ENCODE peak calls at places on chromosome 15, in seven cellular contexts. One of them, this sample, is unnamed.

GRCh38 chr15:92906563-92907081 is 6.5 kb downstream of the CHD2 start:
- DNase-seq in heart left ventricle: no peak
- DNase-seq in gastrocnemius medialis: no peak
- DNase-seq in A549: peak
- DNase-seq in cardiac muscle cell: no peak
- DNase-seq in ovary: no peak
- DNase-seq in HFFc6: peak
- DNase-seq in this sample: peak

GRCh38 chr15:52796742-52797515 is 6.8 kb upstream of the ONECUT1 start:
- DNase-seq in A549: no peak
- DNase-seq in ovary: no peak
- DNase-seq in heart left ventricle: no peak
- DNase-seq in HFFc6: no peak
- DNase-seq in cardiac muscle cell: no peak
- DNase-seq in gastrocnemius medialis: no peak
- DNase-seq in this sample: no peak

GRCh38 chr15:57198654-57199241 is 177.6 kb upstream of the CGNL1 start:
- DNase-seq in heart left ventricle: no peak
- DNase-seq in cardiac muscle cell: peak
- DNase-seq in HFFc6: no peak
- DNase-seq in gastrocnemius medialis: no peak
- DNase-seq in A549: no peak
- DNase-seq in ovary: no peak
- DNase-seq in this sample: no peak

GRCh38 chr15:57220220-57220619 is 156.1 kb upstream of the CGNL1 start:
- DNase-seq in cardiac muscle cell: no peak
- DNase-seq in A549: no peak
- DNase-seq in ovary: no peak
- DNase-seq in heart left ventricle: no peak
- DNase-seq in gastrocnemius medialis: no peak
- DNase-seq in HFFc6: peak
- DNase-seq in this sample: no peak

GRCh38 chr15:85743392-85744045 is 51.2 kb downstream of the KLHL25 start:
- DNase-seq in gastrocnemius medialis: no peak
- DNase-seq in ovary: no peak
- DNase-seq in A549: no peak
- DNase-seq in heart left ventricle: no peak
- DNase-seq in HFFc6: no peak
- DNase-seq in cardiac muscle cell: no peak
- DNase-seq in this sample: no peak

GRCh38 chr15:48897144-48897814 is 19.3 kb downstream of the EID1 start:
- DNase-seq in ovary: no peak
- DNase-seq in cardiac muscle cell: no peak
- DNase-seq in gastrocnemius medialis: no peak
- DNase-seq in HFFc6: peak
- DNase-seq in heart left ventricle: no peak
- DNase-seq in A549: no peak
- DNase-seq in this sample: no peak

GRCh38 chr15:79981861-79982455 is 11.0 kb upstream of the BCL2A1 start:
- DNase-seq in HFFc6: no peak
- DNase-seq in heart left ventricle: no peak
- DNase-seq in ovary: no peak
- DNase-seq in A549: no peak
- DNase-seq in gastrocnemius medialis: no peak
- DNase-seq in cardiac muscle cell: no peak
- DNase-seq in this sample: no peak

GRCh38 chr15:77557178-77557960 is 75.3 kb downstream of the LINGO1 start:
- DNase-seq in HFFc6: no peak
- DNase-seq in cardiac muscle cell: peak
- DNase-seq in heart left ventricle: peak
- DNase-seq in gastrocnemius medialis: no peak
- DNase-seq in ovary: no peak
- DNase-seq in A549: no peak
- DNase-seq in this sample: no peak

GRCh38 chr15:53310709-53311108 is 448.8 kb downstream of the WDR72 start:
- DNase-seq in heart left ventricle: no peak
- DNase-seq in ovary: no peak
- DNase-seq in gastrocnemius medialis: no peak
- DNase-seq in A549: no peak
- DNase-seq in cardiac muscle cell: peak
- DNase-seq in HFFc6: no peak
- DNase-seq in this sample: no peak

GRCh38 chr15:84992157-84992940 is 10.7 kb downstream of the PDE8A start:
- DNase-seq in cardiac muscle cell: no peak
- DNase-seq in gastrocnemius medialis: no peak
- DNase-seq in HFFc6: peak
- DNase-seq in ovary: no peak
- DNase-seq in A549: peak
- DNase-seq in heart left ventricle: no peak
- DNase-seq in this sample: peak

GRCh38 chr15:72237286-72238224 is 6.6 kb upstream of the PKM start:
- DNase-seq in A549: peak
- DNase-seq in heart left ventricle: peak
- DNase-seq in cardiac muscle cell: no peak
- DNase-seq in gastrocnemius medialis: peak
- DNase-seq in ovary: no peak
- DNase-seq in HFFc6: peak
- DNase-seq in this sample: peak

GRCh38 chr15:55661431-55661830 is 73.3 kb upstream of the PYGO1 start:
- DNase-seq in heart left ventricle: no peak
- DNase-seq in HFFc6: no peak
- DNase-seq in gastrocnemius medialis: no peak
- DNase-seq in ovary: no peak
- DNase-seq in cardiac muscle cell: peak
- DNase-seq in A549: no peak
- DNase-seq in this sample: no peak

GRCh38 chr15:101044625-101045235 is 125.6 kb downstream of the LRRK1 start:
- DNase-seq in ovary: no peak
- DNase-seq in HFFc6: no peak
- DNase-seq in A549: no peak
- DNase-seq in heart left ventricle: peak
- DNase-seq in cardiac muscle cell: no peak
- DNase-seq in gastrocnemius medialis: no peak
- DNase-seq in this sample: no peak

GRCh38 chr15:73800662-73801345 is 47.7 kb upstream of the INSYN1 start:
- DNase-seq in ovary: peak
- DNase-seq in A549: peak
- DNase-seq in heart left ventricle: peak
- DNase-seq in HFFc6: peak
- DNase-seq in cardiac muscle cell: no peak
- DNase-seq in gastrocnemius medialis: peak
- DNase-seq in this sample: no peak

GRCh38 chr15:57551717-57552677 is 39.7 kb upstream of the MYZAP start:
- DNase-seq in A549: peak
- DNase-seq in gastrocnemius medialis: no peak
- DNase-seq in ovary: no peak
- DNase-seq in HFFc6: peak
- DNase-seq in cardiac muscle cell: peak
- DNase-seq in heart left ventricle: no peak
- DNase-seq in this sample: peak

GRCh38 chr15:52657338-52657737 is 21.9 kb downstream of the ATOSA start:
- DNase-seq in ovary: no peak
- DNase-seq in cardiac muscle cell: no peak
- DNase-seq in HFFc6: peak
- DNase-seq in A549: no peak
- DNase-seq in gastrocnemius medialis: no peak
- DNase-seq in heart left ventricle: no peak
- DNase-seq in this sample: no peak

GRCh38 chr15:52523192-52523591 is 5.5 kb downstream of the MYO5A start:
- DNase-seq in heart left ventricle: no peak
- DNase-seq in gastrocnemius medialis: no peak
- DNase-seq in A549: no peak
- DNase-seq in ovary: no peak
- DNase-seq in cardiac muscle cell: no peak
- DNase-seq in HFFc6: peak
- DNase-seq in this sample: no peak

GRCh38 chr15:88702983-88703382 is 64.2 kb downstream of the ISG20 start:
- DNase-seq in ovary: peak
- DNase-seq in A549: no peak
- DNase-seq in cardiac muscle cell: no peak
- DNase-seq in gastrocnemius medialis: no peak
- DNase-seq in HFFc6: no peak
- DNase-seq in heart left ventricle: no peak
- DNase-seq in this sample: no peak

GRCh38 chr15:90561344-90562244 is 31.9 kb downstream of the CRTC3 start:
- DNase-seq in gastrocnemius medialis: no peak
- DNase-seq in A549: no peak
- DNase-seq in heart left ventricle: no peak
- DNase-seq in HFFc6: no peak
- DNase-seq in ovary: no peak
- DNase-seq in cardiac muscle cell: no peak
- DNase-seq in this sample: no peak

GRCh38 chr15:57403532-57403931 is 27.2 kb downstream of the CGNL1 start:
- DNase-seq in heart left ventricle: no peak
- DNase-seq in ovary: no peak
- DNase-seq in HFFc6: no peak
- DNase-seq in cardiac muscle cell: no peak
- DNase-seq in gastrocnemius medialis: no peak
- DNase-seq in A549: no peak
- DNase-seq in this sample: no peak

GRCh38 chr15:52464478-52464877 is 64.2 kb downstream of the MYO5A start:
- DNase-seq in ovary: no peak
- DNase-seq in cardiac muscle cell: no peak
- DNase-seq in HFFc6: no peak
- DNase-seq in heart left ventricle: no peak
- DNase-seq in A549: no peak
- DNase-seq in gastrocnemius medialis: no peak
- DNase-seq in this sample: no peak

GRCh38 chr15:96474274-96474673 is 143.8 kb downstream of the NR2F2 start:
- DNase-seq in gastrocnemius medialis: no peak
- DNase-seq in HFFc6: no peak
- DNase-seq in A549: no peak
- DNase-seq in ovary: no peak
- DNase-seq in cardiac muscle cell: no peak
- DNase-seq in heart left ventricle: no peak
- DNase-seq in this sample: no peak

GRCh38 chr15:73873889-73874511 is 636 bp downstream of the TBC1D21 start:
- DNase-seq in A549: peak
- DNase-seq in heart left ventricle: no peak
- DNase-seq in gastrocnemius medialis: no peak
- DNase-seq in HFFc6: peak
- DNase-seq in ovary: no peak
- DNase-seq in cardiac muscle cell: peak
- DNase-seq in this sample: peak

GRCh38 chr15:99076555-99077308 is 28.1 kb upstream of the SYNM start:
- DNase-seq in heart left ventricle: peak
- DNase-seq in HFFc6: peak
- DNase-seq in A549: peak
- DNase-seq in gastrocnemius medialis: peak
- DNase-seq in ovary: peak
- DNase-seq in cardiac muscle cell: peak
- DNase-seq in this sample: peak

GRCh38 chr15:96354731-96355560 is 24.4 kb downstream of the NR2F2 start:
- DNase-seq in heart left ventricle: no peak
- DNase-seq in ovary: no peak
- DNase-seq in HFFc6: peak
- DNase-seq in cardiac muscle cell: no peak
- DNase-seq in A549: peak
- DNase-seq in gastrocnemius medialis: no peak
- DNase-seq in this sample: no peak

GRCh38 chr15:34616613-34617012 is 33.2 kb upstream of the GOLGA8B start:
- DNase-seq in HFFc6: peak
- DNase-seq in cardiac muscle cell: peak
- DNase-seq in A549: peak
- DNase-seq in ovary: no peak
- DNase-seq in heart left ventricle: peak
- DNase-seq in gastrocnemius medialis: no peak
- DNase-seq in this sample: peak
- TF ChIP-seq CTCF in HFFc6: peak
- TF ChIP-seq CTCF in cardiac muscle cell: no peak
- TF ChIP-seq CTCF in A549: peak
- TF ChIP-seq CTCF in ovary: no peak
- TF ChIP-seq CTCF in heart left ventricle: peak
- TF ChIP-seq CTCF in gastrocnemius medialis: no peak
- TF ChIP-seq CTCF in this sample: no peak

GRCh38 chr15:50116477-50116876 is 2.6 kb downstream of the ATP8B4 start:
- DNase-seq in gastrocnemius medialis: no peak
- DNase-seq in HFFc6: peak
- DNase-seq in cardiac muscle cell: peak
- DNase-seq in ovary: no peak
- DNase-seq in A549: peak
- DNase-seq in heart left ventricle: no peak
- DNase-seq in this sample: peak
- TF ChIP-seq CTCF in gastrocnemius medialis: no peak
- TF ChIP-seq CTCF in HFFc6: peak
- TF ChIP-seq CTCF in cardiac muscle cell: peak
- TF ChIP-seq CTCF in ovary: no peak
- TF ChIP-seq CTCF in A549: peak
- TF ChIP-seq CTCF in heart left ventricle: peak
- TF ChIP-seq CTCF in this sample: no peak

GRCh38 chr15:67080900-67081431 is 15.6 kb downstream of the SMAD3 start:
- DNase-seq in gastrocnemius medialis: peak
- DNase-seq in A549: peak
- DNase-seq in cardiac muscle cell: no peak
- DNase-seq in HFFc6: peak
- DNase-seq in ovary: no peak
- DNase-seq in heart left ventricle: peak
- DNase-seq in this sample: no peak
- TF ChIP-seq CTCF in gastrocnemius medialis: no peak
- TF ChIP-seq CTCF in A549: peak
- TF ChIP-seq CTCF in cardiac muscle cell: peak
- TF ChIP-seq CTCF in HFFc6: peak
- TF ChIP-seq CTCF in ovary: no peak
- TF ChIP-seq CTCF in heart left ventricle: peak
- TF ChIP-seq CTCF in this sample: no peak

GRCh38 chr15:81152799-81153198 is 18.7 kb downstream of the CFAP161 start:
- DNase-seq in cardiac muscle cell: no peak
- DNase-seq in HFFc6: no peak
- DNase-seq in ovary: no peak
- DNase-seq in heart left ventricle: no peak
- DNase-seq in A549: no peak
- DNase-seq in gastrocnemius medialis: no peak
- DNase-seq in this sample: no peak

GRCh38 chr15:81155375-81156218 is 21.5 kb downstream of the CFAP161 start:
- DNase-seq in ovary: no peak
- DNase-seq in HFFc6: peak
- DNase-seq in A549: peak
- DNase-seq in gastrocnemius medialis: peak
- DNase-seq in heart left ventricle: no peak
- DNase-seq in cardiac muscle cell: peak
- DNase-seq in this sample: peak

GRCh38 chr15:81151389-81151788 is 17.3 kb downstream of the CFAP161 start:
- DNase-seq in heart left ventricle: no peak
- DNase-seq in cardiac muscle cell: no peak
- DNase-seq in gastrocnemius medialis: no peak
- DNase-seq in ovary: no peak
- DNase-seq in HFFc6: no peak
- DNase-seq in A549: no peak
- DNase-seq in this sample: no peak

GRCh38 chr15:81156324-81156723 is 22.3 kb downstream of the CFAP161 start:
- DNase-seq in heart left ventricle: no peak
- DNase-seq in ovary: no peak
- DNase-seq in gastrocnemius medialis: no peak
- DNase-seq in HFFc6: no peak
- DNase-seq in cardiac muscle cell: no peak
- DNase-seq in A549: no peak
- DNase-seq in this sample: no peak

DNA sequence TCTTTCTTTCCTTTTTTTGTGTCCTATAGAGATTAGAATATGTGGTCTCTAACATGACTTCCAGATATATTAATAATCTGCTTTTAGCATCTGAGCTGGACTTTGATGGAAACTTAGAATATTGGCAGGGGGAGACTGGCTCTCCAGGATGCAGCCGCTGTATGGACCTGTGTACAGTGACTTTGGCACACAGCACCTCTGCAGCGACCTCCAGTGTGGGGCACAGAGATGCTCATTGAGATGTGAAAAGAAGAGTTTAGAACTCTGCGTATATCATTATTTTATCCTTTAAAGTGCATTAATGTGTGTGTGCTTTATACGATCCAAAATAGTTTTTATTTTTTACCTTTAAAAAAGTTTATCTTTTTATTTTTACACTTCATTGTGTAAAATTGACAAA is 18.3 kb downstream of the CFAP161 start:
- DNase-seq in A549: no peak
- DNase-seq in cardiac muscle cell: no peak
- DNase-seq in HFFc6: no peak
- DNase-seq in ovary: no peak
- DNase-seq in gastrocnemius medialis: no peak
- DNase-seq in heart left ventricle: no peak
- DNase-seq in this sample: no peak
- TF ChIP-seq CTCF in A549: no peak
- TF ChIP-seq CTCF in cardiac muscle cell: no peak
- TF ChIP-seq CTCF in HFFc6: peak
- TF ChIP-seq CTCF in ovary: no peak
- TF ChIP-seq CTCF in gastrocnemius medialis: no peak
- TF ChIP-seq CTCF in heart left ventricle: no peak
- TF ChIP-seq CTCF in this sample: no peak